ENCODE peak calls at places on chromosomes 16 and 17, in nine cellular contexts. M, C, S, T, J, V, Z, P and A are unnamed samples.

GRCh38 chr17:61617261-61617660 is 26.2 kb upstream of the NACA2 start:
- DNase-seq in T (no peak), M (no peak), P (no peak), V (no peak), Z (no peak), S (no peak), J (no peak), C (no peak), A (no peak)

GRCh38 chr16:51922476-51922875 is 624.5 kb downstream of the TOX3 start:
- DNase-seq in Z (no peak), J (no peak), S (no peak), T (no peak), V (peak; percentile 10), M (no peak), C (no peak), P (no peak), A (no peak)

GRCh38 chr17:79668344-79669250 is 57.7 kb upstream of the RBFOX3 start:
- DNase-seq in S (peak; percentile 48), Z (no peak), M (no peak), V (no peak), T (no peak), P (peak; percentile 42), J (no peak), C (no peak), A (no peak)

GRCh38 chr16:4580245-4580644 is 24.1 kb downstream of the C16orf96 start:
- DNase-seq in Z (no peak), P (no peak), C (peak; percentile 35), M (no peak), J (no peak), T (no peak), S (no peak), V (no peak), A (no peak)

GRCh38 chr17:49928826-49929475 is 40.0 kb upstream of the DLX4 start:
- DNase-seq in T (peak; percentile 33), V (no peak), M (no peak), J (no peak), P (no peak), Z (no peak), S (no peak), C (no peak), A (peak; percentile 68)

GRCh38 chr16:31265329-31266245 is 5.8 kb downstream of the ITGAM start:
- DNase-seq in Z (peak; percentile 4), P (peak; percentile 82), J (no peak), M (peak; percentile 30), S (no peak), V (no peak), T (no peak), C (peak; percentile 46), A (no peak)

GRCh38 chr16:26645629-26646028 is 421.1 kb upstream of the C16orf82 start:
- DNase-seq in Z (no peak), V (peak; percentile 81), T (no peak), S (no peak), P (no peak), J (peak; percentile 9), M (no peak), C (peak; percentile 33), A (no peak)

GRCh38 chr16:75486014-75486404 is 9.2 kb downstream of the CHST6 start:
- DNase-seq in M (no peak), C (no peak), Z (no peak), V (no peak), J (no peak), S (no peak), T (no peak), P (no peak), A (no peak)

GRCh38 chr17:33373209-33373608 is 80.1 kb upstream of the ASIC2 start:
- DNase-seq in T (no peak), P (no peak), J (no peak), Z (no peak), S (no peak), V (no peak), C (no peak), M (no peak), A (no peak)

GRCh38 chr16:76946879-76947278 is 244.1 kb upstream of the MON1B start:
- DNase-seq in Z (peak; percentile 57), P (no peak), C (peak; percentile 67), T (peak; percentile 2), S (no peak), V (no peak), M (no peak), J (peak; percentile 41), A (peak; percentile 86)

GRCh38 chr16:75810998-75811634 is 84.8 kb upstream of the CPHXL start:
- DNase-seq in M (no peak), Z (no peak), C (no peak), S (no peak), T (no peak), V (no peak), P (no peak), J (no peak), A (no peak)

GRCh38 chr17:79834575-79835469 is 4.4 kb downstream of the CBX4 start:
- DNase-seq in V (no peak), S (no peak), M (no peak), P (peak; percentile 82), T (no peak), C (no peak), Z (no peak), J (peak; percentile 84), A (no peak)

GRCh38 chr17:19386974-19387920 is at the start of gene MFAP4:
- DNase-seq in V (peak; percentile 94), Z (peak; percentile 73), C (peak; percentile 95), P (peak; percentile 64), M (no peak), T (no peak), J (peak; percentile 91), S (peak; percentile 77), A (peak; percentile 94)

GRCh38 chr16:30023586-30023985 is 588 bp downstream of the C16orf92 start:
- DNase-seq in M (no peak), C (no peak), S (no peak), V (no peak), J (no peak), T (no peak), Z (no peak), P (no peak), A (no peak)

GRCh38 chr16:3735541-3735940 is 18.2 kb upstream of the TRAP1 start:
- DNase-seq in S (no peak), M (no peak), J (no peak), Z (no peak), T (no peak), C (no peak), V (no peak), P (peak; percentile 42), A (no peak)

GRCh38 chr17:6910987-6911603 is 79.6 kb upstream of the TEKT1 start:
- DNase-seq in S (no peak), P (no peak), J (peak; percentile 41), T (peak; percentile 29), C (peak; percentile 73), Z (no peak), V (no peak), M (no peak), A (peak; percentile 15)

GRCh38 chr17:81733507-81734404 is 21.7 kb downstream of the SLC25A10 start:
- DNase-seq in Z (no peak), S (peak; percentile 83), J (peak; percentile 100), P (peak; percentile 93), C (peak; percentile 71), T (peak; percentile 62), M (peak; percentile 90), V (peak; percentile 94), A (no peak)

GRCh38 chr17:55577011-55577586 is 65.8 kb upstream of the SMIM36 start:
- DNase-seq in C (peak; percentile 89), M (no peak), Z (no peak), P (peak; percentile 81), S (no peak), J (no peak), T (no peak), V (no peak), A (peak; percentile 31)

GRCh38 chr16:81937305-81938038 is 73.8 kb downstream of the SDR42E1 start:
- DNase-seq in C (peak; percentile 32), V (no peak), S (no peak), J (no peak), T (no peak), M (no peak), Z (no peak), P (no peak), A (no peak)

GRCh38 chr17:81869221-81870154 is 1.6 kb downstream of the ARHGDIA start:
- DNase-seq in P (peak; percentile 88), C (peak; percentile 36), T (no peak), J (peak; percentile 96), M (peak; percentile 33), Z (no peak), S (peak; percentile 73), V (no peak), A (no peak)

GRCh38 chr16:75593825-75594820 is 27.9 kb downstream of the GABARAPL2 start:
- DNase-seq in T (no peak), S (peak; percentile 33), V (no peak), Z (peak; percentile 68), C (peak; percentile 66), M (no peak), P (no peak), J (peak; percentile 41), A (peak; percentile 76)

DNA sequence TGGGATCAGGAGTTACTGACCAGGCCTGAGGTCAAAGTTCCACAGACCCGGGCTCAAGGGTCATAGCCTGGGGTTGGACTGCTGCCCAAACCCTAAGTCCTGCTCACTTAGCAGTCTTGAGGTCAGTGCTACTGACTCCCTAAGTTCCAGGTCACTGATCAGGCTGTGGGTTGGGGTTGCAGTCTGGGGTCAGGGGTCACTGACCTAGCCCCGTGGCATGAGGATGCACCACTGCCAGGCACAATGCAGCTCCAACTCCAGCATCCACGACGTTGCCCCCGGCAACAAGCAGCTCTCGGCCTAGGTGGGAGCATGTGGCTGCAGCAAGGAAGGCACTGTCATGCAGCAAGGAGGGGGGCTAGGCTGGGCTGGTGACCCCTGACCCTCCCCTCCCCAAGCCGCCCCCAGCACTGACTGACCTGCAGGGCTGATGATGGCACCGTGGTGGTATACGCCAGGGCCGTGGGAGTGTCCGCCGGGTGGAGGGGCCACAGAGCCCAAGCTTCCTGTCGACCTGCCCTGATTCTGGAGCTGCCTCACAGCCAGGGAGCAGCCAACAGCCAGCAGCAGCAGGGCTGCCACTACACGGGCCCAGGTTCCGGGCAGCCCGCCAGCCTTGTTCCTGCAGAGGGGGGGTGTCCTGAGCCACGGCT is 1.1 kb downstream of the GGT6 start:
- DNase-seq in Z (no peak), T (no peak), M (peak; percentile 51), V (no peak), C (no peak), J (no peak), S (no peak), P (peak; percentile 73), A (no peak)
- H3K4me3 ChIP-seq in Z (no peak overlapping the region), T (no peak overlapping the region), M (peak overlapping the region; percentile 18), V (no peak overlapping the region), C (no peak overlapping the region), J (no peak overlapping the region), S (peak overlapping the region; percentile 32), P (no peak overlapping the region), A (no peak overlapping the region)

GRCh38 chr16:65180986-65181710 is 59.3 kb upstream of the CDH11 start:
- DNase-seq in C (peak; percentile 34), S (no peak), V (no peak), Z (no peak), J (peak; percentile 7), P (no peak), M (no peak), T (no peak), A (peak; percentile 19)
- TF ChIP-seq CTCF in C (peak; percentile 26), S (no peak), V (no peak), Z (no peak), J (peak; percentile 6), P (no peak), M (no peak), T (no peak), A (no peak)

GRCh38 chr16:68234188-68235104 is 1.5 kb downstream of the ESRP2 start:
- DNase-seq in P (no peak), C (no peak), S (no peak), M (peak; percentile 99), V (no peak), J (no peak), T (peak; percentile 61), Z (no peak), A (peak; percentile 44)
- H3K4me3 ChIP-seq in P (no peak overlapping the region), C (no peak overlapping the region), S (peak overlapping the region; percentile 54), M (peak overlapping the region; percentile 61), V (no peak overlapping the region), J (no peak overlapping the region), T (peak overlapping the region; percentile 88), Z (no peak overlapping the region), A (no peak overlapping the region)

GRCh38 chr17:65561394-65562205 is at the start of gene AXIN2:
- DNase-seq in T (peak; percentile 90), P (peak; percentile 93), C (peak; percentile 92), J (peak; percentile 100), Z (peak; percentile 38), M (peak; percentile 94), V (no peak), S (peak; percentile 92), A (peak; percentile 58)
- TF ChIP-seq CTCF in T (no peak), P (no peak), C (peak; percentile 43), J (peak; percentile 44), Z (no peak), M (peak; percentile 45), V (peak; percentile 47), S (no peak), A (no peak)